ENCODE peak calls at places on chromosomes 1 and 21, in four cellular contexts. G is RWPE1; F is H9; Q is CD8-positive, alpha-beta T cell. I is an unnamed sample.

GRCh38 chr21:26501622-26502021 is 71.5 kb downstream of the CYYR1 start:
- DNase-seq in Q (no peak), F (no peak), G (no peak), I (no peak)

GRCh38 chr1:68141801-68142440 is 90.4 kb downstream of the WLS start:
- DNase-seq in G (no peak), Q (no peak), F (no peak), I (no peak)

GRCh38 chr1:23018661-23019093 is 591 bp upstream of the KDM1A start:
- DNase-seq in Q (no peak), G (peak; percentile 20), F (no peak), I (peak; percentile 26)

GRCh38 chr1:13730751-13731482 is 30.9 kb downstream of the PRDM2 start:
- DNase-seq in Q (peak; percentile 80), F (no peak), G (no peak), I (peak; percentile 62)

GRCh38 chr1:45205910-45206721 is at the start of gene ZSWIM5:
- DNase-seq in Q (peak; percentile 61), F (peak; percentile 61), G (peak; percentile 45), I (peak; percentile 60)

GRCh38 chr1:81304187-81304586 is 496.5 kb upstream of the ADGRL2 start:
- DNase-seq in Q (no peak), F (no peak), G (peak; percentile 70), I (no peak)

GRCh38 chr1:20485527-20486456 is at the start of gene CAMK2N1:
- DNase-seq in F (peak; percentile 64), G (peak; percentile 74), Q (peak; percentile 56), I (peak; percentile 82)

GRCh38 chr1:24861821-24862727 is 68.0 kb downstream of the RUNX3 start:
- DNase-seq in F (no peak), Q (no peak), G (no peak), I (peak; percentile 58)

GRCh38 chr1:165315481-165315880 is 41.0 kb downstream of the LMX1A start:
- DNase-seq in G (no peak), Q (no peak), F (no peak), I (no peak)

GRCh38 chr1:184210822-184211221 is 159.3 kb downstream of the TSEN15 start:
- DNase-seq in Q (no peak), F (no peak), G (no peak), I (no peak)

GRCh38 chr1:233500111-233500510 is 113.8 kb upstream of the KCNK1 start:
- DNase-seq in Q (no peak), F (no peak), G (no peak), I (no peak)

GRCh38 chr1:246476771-246477170 is 30.3 kb downstream of the SMYD3 start:
- DNase-seq in F (no peak), G (no peak), Q (no peak), I (no peak)

GRCh38 chr1:226816585-226816984 is 53.8 kb upstream of the PSEN2 start:
- DNase-seq in Q (no peak), F (no peak), G (no peak), I (no peak)

GRCh38 chr21:29434081-29434480 is 135.4 kb downstream of the BACH1 start:
- DNase-seq in F (no peak), Q (no peak), G (no peak), I (no peak)

GRCh38 chr21:42763578-42764442 is 110.4 kb downstream of the PDE9A start:
- DNase-seq in Q (no peak), F (no peak), G (no peak), I (no peak)

GRCh38 chr1:111515291-111516007 is 12.0 kb upstream of the ADORA3 start:
- DNase-seq in Q (no peak), F (peak; percentile 34), G (peak; percentile 15), I (no peak)

GRCh38 chr1:203765029-203765837 is at the start of gene LAX1:
- DNase-seq in G (no peak), Q (peak; percentile 81), F (no peak), I (no peak)

GRCh38 chr1:85584923-85585322 is 4.4 kb downstream of the CCN1 start:
- DNase-seq in G (no peak), F (no peak), Q (no peak), I (no peak)

GRCh38 chr1:64894438-64895196 is 71.7 kb downstream of the JAK1 start:
- DNase-seq in Q (no peak), F (no peak), G (no peak), I (no peak)

GRCh38 chr1:103514920-103515503 is 10.5 kb upstream of the RNPC3 start:
- DNase-seq in F (no peak), G (peak; percentile 20), Q (no peak), I (no peak)

GRCh38 chr1:68542586-68542985 is 45.7 kb upstream of the DEPDC1 start:
- DNase-seq in Q (no peak), G (peak; percentile 20), F (no peak), I (no peak)

GRCh38 chr1:184734972-184735371 is 19.7 kb downstream of the EDEM3 start:
- DNase-seq in F (no peak), G (no peak), Q (no peak), I (no peak)

GRCh38 chr1:111517464-111518225 is 14.2 kb upstream of the ADORA3 start:
- DNase-seq in G (no peak), Q (no peak), F (no peak), I (no peak)

GRCh38 chr1:201877877-201878339 is 10.8 kb upstream of the SHISA4 start:
- DNase-seq in F (no peak), G (peak; percentile 75), Q (no peak), I (no peak)

GRCh38 chr1:64546018-64546417 is 76.1 kb downstream of the CACHD1 start:
- DNase-seq in Q (no peak), F (no peak), G (no peak), I (no peak)

GRCh38 chr1:53642215-53642555 is 96.8 kb downstream of the GLIS1 start:
- DNase-seq in G (no peak), F (no peak), Q (no peak), I (no peak)

GRCh38 chr1:56146449-56146848 is 432.9 kb downstream of the PLPP3 start:
- DNase-seq in G (no peak), F (no peak), Q (no peak), I (no peak)

GRCh38 chr1:222991908-222992307 is 151.1 kb downstream of the TLR5 start:
- DNase-seq in G (no peak), Q (no peak), F (no peak), I (no peak)

GRCh38 chr21:15174923-15175322 is 110.1 kb upstream of the NRIP1 start:
- DNase-seq in F (no peak), Q (no peak), G (no peak), I (no peak)

GRCh38 chr1:210072129-210072528 is 134.1 kb downstream of the SYT14 start:
- DNase-seq in F (no peak), G (no peak), Q (no peak), I (no peak)

DNA sequence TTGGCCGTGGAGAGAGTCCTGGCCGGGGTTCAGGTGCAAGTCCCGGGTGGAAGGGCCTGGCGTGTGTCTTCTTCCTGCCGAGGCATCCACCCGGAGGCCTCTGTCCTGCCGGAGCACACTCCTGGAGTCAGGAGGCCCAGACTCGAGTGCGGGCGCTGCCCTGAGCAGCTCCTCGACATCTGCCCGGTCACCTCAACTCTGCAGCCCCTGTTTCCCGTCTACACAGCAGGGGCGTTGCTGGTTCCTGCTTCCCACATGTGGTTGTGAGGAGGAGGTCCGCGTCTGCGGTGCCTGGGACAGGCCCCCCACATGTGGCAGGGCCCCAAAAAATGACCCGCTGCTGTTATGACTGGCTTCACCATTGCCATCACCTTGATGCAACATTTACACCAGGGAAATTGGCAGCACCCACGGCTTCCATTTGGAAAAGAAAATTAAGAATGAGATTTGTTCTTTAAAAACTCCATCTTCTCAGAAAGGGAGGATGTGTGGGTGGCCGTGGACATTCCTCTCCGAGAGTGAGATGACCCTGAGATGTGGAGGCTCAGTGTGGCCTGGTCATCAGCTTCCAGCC is 169.8 kb downstream of the PRDM16 start:
- DNase-seq in G (no peak), Q (no peak), F (no peak), I (no peak)
- H3K27ac ChIP-seq in G (no peak overlapping the region), Q (no peak overlapping the region), F (no peak overlapping the region), I (no peak overlapping the region)

GRCh38 chr1:6345460-6345859 is 48.1 kb downstream of the ACOT7 start:
- DNase-seq in Q (no peak), F (no peak), G (no peak), I (no peak)
- H3K27ac ChIP-seq in Q (no peak overlapping the region), F (no peak overlapping the region), G (peak overlapping the region; percentile 87), I (no peak overlapping the region)

GRCh38 chr1:197664391-197664790 is 110.9 kb downstream of the DENND1B start:
- DNase-seq in F (no peak), G (no peak), Q (no peak), I (no peak)

GRCh38 chr1:197659175-197659574 is 116.1 kb downstream of the DENND1B start:
- DNase-seq in F (no peak), G (no peak), Q (no peak), I (no peak)

GRCh38 chr1:197666769-197667285 is 108.5 kb downstream of the DENND1B start:
- DNase-seq in Q (no peak), F (no peak), G (no peak), I (no peak)

GRCh38 chr1:197660389-197660788 is 114.9 kb downstream of the DENND1B start:
- DNase-seq in G (no peak), F (no peak), Q (no peak), I (no peak)

GRCh38 chr1:197663178-197663953 is 111.9 kb downstream of the DENND1B start:
- DNase-seq in F (no peak), G (no peak), Q (no peak), I (no peak)
- H3K27ac ChIP-seq in F (no peak overlapping the region), G (no peak overlapping the region), Q (no peak overlapping the region), I (no peak overlapping the region)

GRCh38 chr1:16172964-16173446 is 17.1 kb upstream of the EPHA2 start:
- DNase-seq in Q (no peak), F (no peak), G (no peak), I (peak; percentile 73)
- H3K27ac ChIP-seq in Q (no peak overlapping the region), F (no peak overlapping the region), G (peak overlapping the region; percentile 98), I (peak overlapping the region; percentile 93)

GRCh38 chr1:12511128-12511484 is 106.9 kb downstream of the DHRS3 start:
- DNase-seq in G (no peak), Q (no peak), F (no peak), I (no peak)

GRCh38 chr1:12506581-12507280 is 111.3 kb downstream of the DHRS3 start:
- DNase-seq in F (no peak), Q (no peak), G (no peak), I (no peak)

GRCh38 chr1:12507631-12508030 is 110.4 kb downstream of the DHRS3 start:
- DNase-seq in G (no peak), Q (no peak), F (no peak), I (no peak)

GRCh38 chr1:12511516-12512468 is 106.2 kb downstream of the DHRS3 start:
- DNase-seq in F (no peak), G (no peak), Q (no peak), I (no peak)

GRCh38 chr1:12508849-12509248 is 109.2 kb downstream of the DHRS3 start:
- DNase-seq in G (no peak), F (no peak), Q (no peak), I (no peak)
- H3K27ac ChIP-seq in G (no peak overlapping the region), F (no peak overlapping the region), Q (no peak overlapping the region), I (no peak overlapping the region)